ENCODE peak calls at places on chromosome 16, in seven cellular contexts. N is SHP77 treated with DMSO at 0.1 percent for 48 hours; Z is colonic mucosa; W is anterior cingulate cortex; G is stimulated activated CD4-positive, alpha-beta T cell treated with anti-CD3 and anti-CD28 coated beads, Interleukin-2, amount 100 ng/mL, for 48 hours; M is D721Med; D is GM04504. A is an unnamed sample.

GRCh38 chr16:73504591-73504990 is 456.7 kb upstream of the ZFHX3 start:
- DNase-seq in N (no peak), Z (no peak), W (no peak), G (no peak), M (no peak), D (no peak), A (no peak)

GRCh38 chr16:346587-346986 is 5.9 kb downstream of the AXIN1 start:
- DNase-seq in N (no peak), Z (no peak), W (no peak), G (no peak), M (no peak), D (no peak), A (no peak)

GRCh38 chr16:84341533-84342295 is 26.6 kb upstream of the ATP2C2 start:
- DNase-seq in N (no peak), Z (peak; percentile 86), W (no peak), G (no peak), M (no peak), D (no peak), A (peak; percentile 77)

GRCh38 chr16:58515125-58515870 is at the start of gene SETD6:
- DNase-seq in N (peak; percentile 44), Z (peak; percentile 91), W (peak; percentile 90), G (peak; percentile 72), M (no peak), D (peak; percentile 70), A (peak; percentile 90)

GRCh38 chr16:55534773-55535172 is 25.9 kb downstream of the LPCAT2 start:
- DNase-seq in N (no peak), Z (no peak), W (no peak), G (no peak), M (no peak), D (no peak), A (no peak)

GRCh38 chr16:57639172-57639571 is 10.7 kb downstream of the ADGRG1 start:
- DNase-seq in N (peak; percentile 85), Z (no peak), W (peak; percentile 91), G (no peak), M (peak; percentile 57), D (no peak), A (no peak)

GRCh38 chr16:89095401-89095974 is 1.8 kb downstream of the ACSF3 start:
- DNase-seq in N (no peak), Z (no peak), W (no peak), G (no peak), M (no peak), D (no peak), A (no peak)

GRCh38 chr16:23469814-23470213 is 16.8 kb upstream of the COG7 start:
- DNase-seq in N (no peak), Z (no peak), W (no peak), G (no peak), M (no peak), D (peak; percentile 2), A (no peak)

GRCh38 chr16:50309156-50309526 is 42.8 kb downstream of the ADCY7 start:
- DNase-seq in N (no peak), Z (no peak), W (no peak), G (no peak), M (no peak), D (no peak), A (no peak)

GRCh38 chr16:89829630-89830437 is 1.6 kb downstream of the SPIRE2 start:
- DNase-seq in N (no peak), Z (peak; percentile 86), W (no peak), G (no peak), M (no peak), D (no peak), A (peak; percentile 78)

GRCh38 chr16:17607075-17607509 is 136.3 kb upstream of the XYLT1 start:
- DNase-seq in N (no peak), Z (no peak), W (no peak), G (no peak), M (no peak), D (no peak), A (no peak)

GRCh38 chr16:81485824-81486554 is 41.4 kb downstream of the CMIP start:
- DNase-seq in N (no peak), Z (no peak), W (no peak), G (no peak), M (no peak), D (no peak), A (no peak)

GRCh38 chr16:19583665-19584300 is 28.3 kb downstream of the VPS35L start:
- DNase-seq in N (no peak), Z (peak; percentile 40), W (no peak), G (peak; percentile 4), M (no peak), D (no peak), A (peak; percentile 19)

GRCh38 chr16:74844041-74844826 is 69.6 kb upstream of the FA2H start:
- DNase-seq in N (no peak), Z (no peak), W (no peak), G (no peak), M (no peak), D (no peak), A (no peak)

A was measured in transverse colon.